ENCODE peak calls at places on chromosomes 7 and 10, in five cellular contexts. O is activated naive CD4-positive, alpha-beta T cell treated with anti-CD3 and anti-CD28 coated beads for 36 hours; J is iPS DF 6.9; R is NCI-H1694 treated with DMSO at 0.1 percent for 48 hours; H is amniotic stem cell. T is an unnamed sample.

GRCh38 chr10:104325436-104326430 is 12.5 kb downstream of the ITPRIP start:
- DNase-seq in J (no peak), O (no peak), R (no peak), H (no peak), T (no peak)

GRCh38 chr7:35624299-35625186 is 70.4 kb downstream of the HERPUD2 start:
- DNase-seq in H (no peak), R (peak; percentile 47), O (peak; percentile 51), J (peak; percentile 43), T (no peak)

GRCh38 chr7:73838642-73839041 is 3.7 kb downstream of the METTL27 start:
- DNase-seq in H (no peak), J (no peak), O (no peak), R (no peak), T (no peak)

GRCh38 chr10:45377858-45378257 is 3.8 kb downstream of the ALOX5 start:
- DNase-seq in J (no peak), O (no peak), R (no peak), H (no peak), T (no peak)

GRCh38 chr7:138077809-138078208 is 1.6 kb downstream of the AKR1D1 start:
- DNase-seq in H (no peak), R (no peak), O (no peak), J (no peak), T (no peak)

GRCh38 chr7:83289396-83289993 is 126.8 kb upstream of the PCLO start:
- DNase-seq in R (no peak), J (no peak), O (no peak), H (no peak), T (no peak)

GRCh38 chr7:111198255-111198654 is 107.3 kb downstream of the LRRN3 start:
- DNase-seq in O (no peak), J (no peak), R (no peak), H (peak; percentile 86), T (no peak)

GRCh38 chr7:88302486-88302885 is 4.2 kb downstream of the STEAP4 start:
- DNase-seq in H (no peak), R (no peak), J (no peak), O (no peak), T (no peak)

GRCh38 chr7:134852626-134853025 is 73.2 kb downstream of the CALD1 start:
- DNase-seq in H (no peak), O (no peak), J (no peak), R (no peak), T (no peak)

GRCh38 chr10:17028843-17029580 is 100.6 kb downstream of the CUBN start:
- DNase-seq in H (no peak), O (no peak), R (no peak), J (no peak), T (no peak)

GRCh38 chr7:137591444-137591843 is 247.9 kb upstream of the PTN start:
- DNase-seq in J (no peak), O (no peak), H (peak; percentile 17), R (no peak), T (no peak)

GRCh38 chr7:51160990-51161615 is 155.5 kb downstream of the COBL start:
- DNase-seq in H (peak; percentile 27), O (peak; percentile 72), R (peak; percentile 71), J (peak; percentile 76), T (no peak)

GRCh38 chr7:149870701-149871483 is 2.9 kb upstream of the ATP6V0E2 start:
- DNase-seq in O (peak; percentile 49), H (no peak), R (no peak), J (no peak), T (no peak)

GRCh38 chr7:108570146-108570755 is 577 bp downstream of the DNAJB9 start:
- DNase-seq in J (no peak), H (peak; percentile 21), R (peak; percentile 36), O (peak; percentile 70), T (no peak)

GRCh38 chr7:81871606-81872265 is 101.9 kb upstream of the HGF start:
- DNase-seq in R (no peak), H (no peak), O (no peak), J (no peak), T (no peak)

GRCh38 chr10:29501692-29502091 is 133.1 kb downstream of the SVIL start:
- DNase-seq in R (no peak), J (no peak), O (no peak), H (peak; percentile 65), T (no peak)

GRCh38 chr7:76513817-76514799 is 3.8 kb downstream of the UPK3B start:
- DNase-seq in R (no peak), J (no peak), O (no peak), H (no peak), T (no peak)

GRCh38 chr7:96211954-96212353 is 109.9 kb downstream of the SLC25A13 start:
- DNase-seq in H (no peak), R (no peak), J (no peak), O (no peak), T (no peak)

GRCh38 chr7:47759056-47759706 is 177.3 kb upstream of the TNS3 start:
- DNase-seq in O (no peak), R (no peak), H (no peak), J (no peak), T (no peak)

GRCh38 chr7:2321020-2321419 is 6.8 kb upstream of the SNX8 start:
- DNase-seq in O (no peak), J (no peak), H (no peak), R (no peak), T (no peak)

GRCh38 chr7:23713285-23714235 is 3.5 kb downstream of the STK31 start:
- DNase-seq in O (no peak), J (no peak), R (no peak), H (peak; percentile 21), T (no peak)